ENCODE peak calls at places on chromosomes 3 and 15, in seven cellular contexts. N, Y, I, D, P, Q and L are unnamed samples.

GRCh38 chr15:95174281-95174680 is 942.9 kb downstream of the MCTP2 start:
- DNase-seq in N (no peak), Y (peak), I (peak), D (peak), P (no peak), Q (no peak), L (no peak)

GRCh38 chr3:96813134-96813819 is 1.1 kb upstream of the EPHA6 start:
- DNase-seq in N (peak), Y (peak), I (peak), D (peak), P (peak), Q (peak), L (peak)

GRCh38 chr3:45333549-45333948 is 54.8 kb upstream of the LARS2 start:
- DNase-seq in N (no peak), Y (peak), I (no peak), D (no peak), P (no peak), Q (no peak), L (no peak)

GRCh38 chr15:67110958-67111864 is 45.8 kb downstream of the SMAD3 start:
- DNase-seq in N (no peak), Y (no peak), I (no peak), D (no peak), P (no peak), Q (peak), L (no peak)

GRCh38 chr15:59274126-59274970 is 67.7 kb downstream of the LDHAL6B start:
- DNase-seq in N (no peak), Y (peak), I (no peak), D (no peak), P (no peak), Q (peak), L (no peak)

GRCh38 chr15:46280753-46281521 is 646.1 kb downstream of the SQOR start:
- DNase-seq in N (peak), Y (no peak), I (no peak), D (peak), P (peak), Q (no peak), L (no peak)

GRCh38 chr3:17954801-17955200 is 212.4 kb upstream of the TBC1D5 start:
- DNase-seq in N (no peak), Y (no peak), I (no peak), D (peak), P (no peak), Q (no peak), L (no peak)

GRCh38 chr15:66779331-66780009 is 77.4 kb downstream of the SMAD6 start:
- DNase-seq in N (no peak), Y (no peak), I (no peak), D (no peak), P (no peak), Q (no peak), L (no peak)

GRCh38 chr15:93831641-93832040 is 399.7 kb upstream of the MCTP2 start:
- DNase-seq in N (no peak), Y (no peak), I (no peak), D (no peak), P (no peak), Q (no peak), L (no peak)

GRCh38 chr3:17752441-17752840 is 10.0 kb upstream of the TBC1D5 start:
- DNase-seq in N (no peak), Y (peak), I (no peak), D (no peak), P (no peak), Q (no peak), L (no peak)

GRCh38 chr15:68524753-68525584 is 53.8 kb upstream of the CORO2B start:
- DNase-seq in N (no peak), Y (peak), I (no peak), D (no peak), P (no peak), Q (no peak), L (no peak)

GRCh38 chr3:110362756-110363155 is 708.9 kb upstream of the NECTIN3 start:
- DNase-seq in N (no peak), Y (peak), I (no peak), D (no peak), P (no peak), Q (no peak), L (no peak)

GRCh38 chr3:179194931-179195330 is 46.8 kb downstream of the PIK3CA start:
- DNase-seq in N (peak), Y (no peak), I (no peak), D (no peak), P (no peak), Q (no peak), L (no peak)

GRCh38 chr3:15359677-15360397 is 27.5 kb upstream of the SH3BP5 start:
- DNase-seq in N (no peak), Y (peak), I (no peak), D (no peak), P (no peak), Q (no peak), L (no peak)

GRCh38 chr15:60583946-60584345 is 105.0 kb upstream of the ICE2 start:
- DNase-seq in N (no peak), Y (no peak), I (no peak), D (no peak), P (no peak), Q (peak), L (no peak)

GRCh38 chr3:115040673-115041286 is 106.3 kb downstream of the ZBTB20 start:
- DNase-seq in N (peak), Y (peak), I (no peak), D (peak), P (peak), Q (peak), L (no peak)

GRCh38 chr3:87836026-87836425 is 222.8 kb downstream of the CGGBP1 start:
- DNase-seq in N (no peak), Y (no peak), I (no peak), D (no peak), P (no peak), Q (no peak), L (no peak)

GRCh38 chr3:194296832-194297666 is 54.1 kb downstream of the CPN2 start:
- DNase-seq in N (no peak), Y (no peak), I (no peak), D (peak), P (no peak), Q (no peak), L (no peak)

GRCh38 chr3:42473083-42473932 is 29.1 kb upstream of the VIPR1 start:
- DNase-seq in N (peak), Y (peak), I (no peak), D (no peak), P (peak), Q (no peak), L (no peak)

GRCh38 chr3:187997946-187998561 is 155.9 kb upstream of the LPP start:
- DNase-seq in N (no peak), Y (no peak), I (no peak), D (no peak), P (no peak), Q (no peak), L (no peak)

GRCh38 chr3:36911990-36912804 is 32.7 kb downstream of the TRANK1 start:
- DNase-seq in N (no peak), Y (peak), I (no peak), D (no peak), P (no peak), Q (peak), L (no peak)

GRCh38 chr3:140843656-140844055 is 98.0 kb upstream of the SLC25A36 start:
- DNase-seq in N (no peak), Y (no peak), I (no peak), D (no peak), P (no peak), Q (no peak), L (no peak)

GRCh38 chr3:27326211-27326948 is 42.8 kb downstream of the NEK10 start:
- DNase-seq in N (no peak), Y (peak), I (peak), D (no peak), P (no peak), Q (no peak), L (peak)

GRCh38 chr3:40387001-40387894 is at the start of gene ENTPD3:
- DNase-seq in N (peak), Y (no peak), I (no peak), D (peak), P (peak), Q (no peak), L (peak)

GRCh38 chr15:69265347-69265955 is 33.3 kb upstream of the PAQR5 start:
- DNase-seq in N (peak), Y (peak), I (no peak), D (peak), P (no peak), Q (peak), L (no peak)

GRCh38 chr3:177041730-177042551 is 155.3 kb downstream of the TBL1XR1 start:
- DNase-seq in N (no peak), Y (no peak), I (no peak), D (no peak), P (no peak), Q (peak), L (no peak)

GRCh38 chr3:158160958-158161357 is 51.1 kb downstream of the RSRC1 start:
- DNase-seq in N (no peak), Y (peak), I (no peak), D (no peak), P (no peak), Q (no peak), L (no peak)

GRCh38 chr3:153043729-153044314 is 118.2 kb upstream of the RAP2B start:
- DNase-seq in N (no peak), Y (peak), I (no peak), D (no peak), P (no peak), Q (no peak), L (no peak)

GRCh38 chr15:43213466-43213865 is 7.4 kb downstream of the EPB42 start:
- DNase-seq in N (no peak), Y (no peak), I (no peak), D (no peak), P (no peak), Q (no peak), L (no peak)

GRCh38 chr15:82569834-82570233 is 29.6 kb upstream of the RPS17 start:
- DNase-seq in N (no peak), Y (no peak), I (no peak), D (no peak), P (no peak), Q (no peak), L (no peak)

GRCh38 chr15:82571722-82572222 is 31.5 kb upstream of the RPS17 start:
- DNase-seq in N (peak), Y (peak), I (peak), D (peak), P (peak), Q (no peak), L (peak)

GRCh38 chr15:82572311-82572710 is 32.1 kb upstream of the RPS17 start:
- DNase-seq in N (no peak), Y (peak), I (no peak), D (no peak), P (no peak), Q (no peak), L (no peak)

GRCh38 chr15:82568986-82569385 is 28.7 kb upstream of the RPS17 start:
- DNase-seq in N (no peak), Y (no peak), I (no peak), D (no peak), P (no peak), Q (no peak), L (no peak)

GRCh38 chr15:82570721-82571519 is 30.7 kb upstream of the RPS17 start:
- DNase-seq in N (no peak), Y (peak), I (no peak), D (peak), P (no peak), Q (no peak), L (no peak)
- H3K4me3 ChIP-seq in N (no peak), Y (peak), I (no peak), D (peak), P (peak), Q (no peak), L (no peak)

DNA sequence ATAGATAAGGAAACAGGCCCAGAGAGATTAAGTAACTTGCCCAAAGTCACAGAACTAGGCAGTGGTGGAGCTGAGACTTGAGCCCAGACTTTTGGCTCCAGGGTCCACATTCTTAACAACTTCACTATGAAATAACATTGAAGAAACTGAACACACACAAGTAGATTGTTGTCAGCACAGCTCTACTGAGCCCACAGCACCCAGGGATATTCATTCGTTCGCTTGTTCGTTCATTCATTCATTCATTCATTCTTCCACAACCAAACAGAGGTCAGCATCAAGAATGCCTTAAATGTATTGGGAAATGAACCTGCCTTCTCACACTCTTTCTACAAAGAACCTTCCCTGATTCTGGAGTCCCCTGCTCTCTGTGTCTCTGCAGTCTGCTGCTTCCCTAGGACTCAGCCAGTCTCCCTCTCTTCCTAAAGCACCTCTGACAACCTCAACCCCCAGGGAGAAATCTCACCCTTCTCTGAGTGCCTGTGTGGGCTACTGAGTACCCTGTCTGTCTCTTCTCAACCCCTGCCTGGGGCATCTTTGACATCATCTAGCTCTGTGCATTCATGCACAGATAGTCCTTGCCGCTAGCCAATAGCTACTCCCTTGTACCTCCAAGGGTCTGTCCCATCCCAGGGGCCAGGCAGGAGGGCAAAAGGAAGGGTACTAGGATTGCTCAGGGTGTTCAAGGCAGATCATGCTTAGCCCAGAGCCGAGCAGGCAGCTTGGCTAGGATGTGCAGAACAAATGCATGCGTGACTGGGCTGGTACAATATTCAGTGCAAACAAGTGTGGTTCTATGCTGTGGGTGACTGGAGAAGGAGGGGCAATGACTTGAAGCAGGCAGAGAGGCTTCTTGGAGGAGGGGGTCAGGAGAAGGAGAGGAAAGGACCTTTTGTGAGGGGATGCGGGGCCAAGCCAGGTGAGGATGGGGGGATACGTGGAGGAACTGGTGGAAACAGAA is 3.4 kb downstream of the LINGO1 start:
- DNase-seq in N (no peak), Y (no peak), I (no peak), D (no peak), P (no peak), Q (no peak), L (no peak)
- H3K4me3 ChIP-seq in N (no peak), Y (no peak), I (no peak), D (no peak), P (no peak), Q (no peak), L (no peak)

GRCh38 chr3:138329984-138330293 is 288 bp upstream of the NME9 start:
- DNase-seq in N (no peak), Y (no peak), I (no peak), D (no peak), P (no peak), Q (no peak), L (no peak)
- H3K4me3 ChIP-seq in N (peak), Y (peak), I (peak), D (peak), P (peak), Q (no peak), L (peak)

GRCh38 chr15:48388017-48388936 is 57.0 kb downstream of the DUT start:
- DNase-seq in N (peak), Y (peak), I (no peak), D (no peak), P (no peak), Q (no peak), L (no peak)

GRCh38 chr15:48385031-48385430 is 53.8 kb downstream of the DUT start:
- DNase-seq in N (no peak), Y (no peak), I (no peak), D (no peak), P (no peak), Q (no peak), L (no peak)

GRCh38 chr15:48388937-48389309 is 57.7 kb downstream of the DUT start:
- DNase-seq in N (no peak), Y (peak), I (no peak), D (no peak), P (no peak), Q (no peak), L (no peak)

GRCh38 chr15:48384616-48385015 is 53.4 kb downstream of the DUT start:
- DNase-seq in N (no peak), Y (peak), I (no peak), D (no peak), P (no peak), Q (no peak), L (no peak)

DNA sequence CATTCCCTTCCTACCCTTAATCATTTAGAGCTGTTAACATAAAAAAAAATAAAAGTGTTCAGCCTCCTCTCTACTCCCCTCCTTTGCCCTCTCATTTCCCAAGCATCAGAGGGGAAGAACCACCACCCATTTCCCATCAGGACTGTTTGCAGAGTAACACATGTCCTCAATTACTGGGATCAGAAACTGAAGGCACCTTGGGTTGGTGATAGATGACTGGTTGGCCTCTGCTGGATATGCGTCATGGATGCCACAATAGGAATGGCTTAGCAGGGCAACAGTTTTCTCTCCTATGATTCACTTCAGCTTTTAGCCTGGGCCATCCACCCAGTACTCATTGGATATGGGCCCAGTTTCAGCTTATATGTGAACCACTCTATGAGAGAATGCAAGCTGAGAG is 54.2 kb downstream of the DUT start:
- DNase-seq in N (no peak), Y (peak), I (no peak), D (no peak), P (no peak), Q (no peak), L (no peak)
- H3K4me3 ChIP-seq in N (no peak), Y (no peak), I (no peak), D (no peak), P (no peak), Q (no peak), L (no peak)

GRCh38 chr3:112633191-112633590 is 7.8 kb downstream of the CCDC80 start:
- DNase-seq in N (no peak), Y (no peak), I (no peak), D (peak), P (no peak), Q (no peak), L (no peak)

GRCh38 chr3:112632596-112632995 is 8.3 kb downstream of the CCDC80 start:
- DNase-seq in N (no peak), Y (no peak), I (no peak), D (no peak), P (no peak), Q (no peak), L (no peak)

GRCh38 chr3:112634786-112635541 is 6.0 kb downstream of the CCDC80 start:
- DNase-seq in N (no peak), Y (peak), I (no peak), D (peak), P (no peak), Q (no peak), L (no peak)

GRCh38 chr3:112635674-112636073 is 5.3 kb downstream of the CCDC80 start:
- DNase-seq in N (peak), Y (peak), I (no peak), D (no peak), P (no peak), Q (no peak), L (no peak)

GRCh38 chr3:112633757-112634156 is 7.2 kb downstream of the CCDC80 start:
- DNase-seq in N (no peak), Y (peak), I (no peak), D (no peak), P (no peak), Q (no peak), L (no peak)
- H3K4me3 ChIP-seq in N (no peak), Y (no peak), I (no peak), D (peak), P (no peak), Q (no peak), L (peak)